ENCODE peak calls at places on chromosomes 12 and 14, in six cellular contexts. One of them, this sample, is unnamed.

GRCh38 chr12:33427071-33427470 is 12.5 kb downstream of the SYT10 start:
- DNase-seq in uterus: no peak
- DNase-seq in GM19239: no peak
- DNase-seq in T47D: peak; percentile 69
- DNase-seq in stimulated activated CD4-positive, alpha-beta T cell treated with anti-CD3 and anti-CD28 coated beads, Interleukin-1b, Interleukin-23, amount 100 ng/mL, for 24 hours: no peak
- DNase-seq in occipital lobe: no peak
- DNase-seq in this sample: no peak

GRCh38 chr12:104793280-104793679 is 164.8 kb downstream of the SLC41A2 start:
- DNase-seq in uterus: peak; percentile 17
- DNase-seq in GM19239: no peak
- DNase-seq in T47D: peak; percentile 68
- DNase-seq in stimulated activated CD4-positive, alpha-beta T cell treated with anti-CD3 and anti-CD28 coated beads, Interleukin-1b, Interleukin-23, amount 100 ng/mL, for 24 hours: no peak
- DNase-seq in occipital lobe: no peak
- DNase-seq in this sample: no peak

GRCh38 chr12:93361159-93361919 is 16.4 kb upstream of the NUDT4 start:
- DNase-seq in uterus: no peak
- DNase-seq in GM19239: no peak
- DNase-seq in T47D: no peak
- DNase-seq in stimulated activated CD4-positive, alpha-beta T cell treated with anti-CD3 and anti-CD28 coated beads, Interleukin-1b, Interleukin-23, amount 100 ng/mL, for 24 hours: no peak
- DNase-seq in occipital lobe: peak; percentile 68
- DNase-seq in this sample: no peak

GRCh38 chr12:46368684-46369083 is 3.9 kb downstream of the SLC38A2 start:
- DNase-seq in uterus: no peak
- DNase-seq in GM19239: no peak
- DNase-seq in T47D: no peak
- DNase-seq in stimulated activated CD4-positive, alpha-beta T cell treated with anti-CD3 and anti-CD28 coated beads, Interleukin-1b, Interleukin-23, amount 100 ng/mL, for 24 hours: no peak
- DNase-seq in occipital lobe: no peak
- DNase-seq in this sample: no peak

GRCh38 chr14:99035712-99036593 is 236.0 kb downstream of the BCL11B start:
- DNase-seq in uterus: peak; percentile 82
- DNase-seq in GM19239: no peak
- DNase-seq in T47D: peak; percentile 21
- DNase-seq in stimulated activated CD4-positive, alpha-beta T cell treated with anti-CD3 and anti-CD28 coated beads, Interleukin-1b, Interleukin-23, amount 100 ng/mL, for 24 hours: no peak
- DNase-seq in occipital lobe: peak; percentile 16
- DNase-seq in this sample: no peak

GRCh38 chr12:34298971-34299801 is 276.9 kb downstream of the ALG10 start:
- DNase-seq in uterus: no peak
- DNase-seq in GM19239: no peak
- DNase-seq in T47D: no peak
- DNase-seq in stimulated activated CD4-positive, alpha-beta T cell treated with anti-CD3 and anti-CD28 coated beads, Interleukin-1b, Interleukin-23, amount 100 ng/mL, for 24 hours: no peak
- DNase-seq in occipital lobe: no peak
- DNase-seq in this sample: no peak

GRCh38 chr14:67133595-67134441 is 55.4 kb upstream of the GARIN2 start:
- DNase-seq in uterus: no peak
- DNase-seq in GM19239: no peak
- DNase-seq in T47D: no peak
- DNase-seq in stimulated activated CD4-positive, alpha-beta T cell treated with anti-CD3 and anti-CD28 coated beads, Interleukin-1b, Interleukin-23, amount 100 ng/mL, for 24 hours: no peak
- DNase-seq in occipital lobe: no peak
- DNase-seq in this sample: no peak

GRCh38 chr12:41635731-41636130 is 447.6 kb downstream of the PDZRN4 start:
- DNase-seq in uterus: no peak
- DNase-seq in GM19239: no peak
- DNase-seq in T47D: no peak
- DNase-seq in stimulated activated CD4-positive, alpha-beta T cell treated with anti-CD3 and anti-CD28 coated beads, Interleukin-1b, Interleukin-23, amount 100 ng/mL, for 24 hours: no peak
- DNase-seq in occipital lobe: no peak
- DNase-seq in this sample: no peak

GRCh38 chr14:32657081-32657480 is 281.6 kb upstream of the NPAS3 start:
- DNase-seq in uterus: no peak
- DNase-seq in GM19239: no peak
- DNase-seq in T47D: no peak
- DNase-seq in stimulated activated CD4-positive, alpha-beta T cell treated with anti-CD3 and anti-CD28 coated beads, Interleukin-1b, Interleukin-23, amount 100 ng/mL, for 24 hours: no peak
- DNase-seq in occipital lobe: peak; percentile 3
- DNase-seq in this sample: no peak

GRCh38 chr12:121233628-121234020 is 23.7 kb downstream of the P2RX4 start:
- DNase-seq in uterus: no peak
- DNase-seq in GM19239: no peak
- DNase-seq in T47D: no peak
- DNase-seq in stimulated activated CD4-positive, alpha-beta T cell treated with anti-CD3 and anti-CD28 coated beads, Interleukin-1b, Interleukin-23, amount 100 ng/mL, for 24 hours: no peak
- DNase-seq in occipital lobe: no peak
- DNase-seq in this sample: no peak

GRCh38 chr12:5395443-5396401 is 36.2 kb upstream of the NTF3 start:
- DNase-seq in uterus: peak; percentile 23
- DNase-seq in GM19239: no peak
- DNase-seq in T47D: no peak
- DNase-seq in stimulated activated CD4-positive, alpha-beta T cell treated with anti-CD3 and anti-CD28 coated beads, Interleukin-1b, Interleukin-23, amount 100 ng/mL, for 24 hours: no peak
- DNase-seq in occipital lobe: no peak
- DNase-seq in this sample: no peak